ENCODE peak calls at places on chromosomes 13 and 19, in four cellular contexts. H is H1, M is HepG2, D is K562. P is an unnamed sample.

GRCh38 chr19:2355168-2356035 is 4.7 kb upstream of the TMPRSS9 start:
- DNase-seq in H (no peak), M (no peak), D (no peak), P (no peak)

GRCh38 chr13:21670006-21670882 is 629 bp upstream of the FGF9 start:
- DNase-seq in H (no peak), M (no peak), D (peak; percentile 53), P (peak; percentile 21)

GRCh38 chr13:78609464-78610205 is 6.3 kb upstream of the POU4F1 start:
- DNase-seq in H (peak; percentile 72), M (no peak), D (no peak), P (peak; percentile 14)

GRCh38 chr19:31826325-31826724 is 477.1 kb upstream of the TSHZ3 start:
- DNase-seq in D (no peak), H (no peak), M (no peak), P (no peak)

GRCh38 chr13:50230365-50230978 is 215.2 kb downstream of the KCNRG start:
- DNase-seq in M (peak; percentile 63), D (no peak), H (no peak), P (no peak)

GRCh38 chr13:40798380-40798779 is 9.0 kb downstream of the SLC25A15 start:
- DNase-seq in M (no peak), H (no peak), D (no peak), P (no peak)

GRCh38 chr13:53254495-53254894 is 225.9 kb downstream of the OLFM4 start:
- DNase-seq in H (no peak), D (peak; percentile 9), M (no peak), P (no peak)

GRCh38 chr13:23357349-23357748 is 76.2 kb downstream of the SACS start:
- DNase-seq in M (no peak), H (no peak), D (no peak), P (no peak)

GRCh38 chr19:33724021-33724722 is 72.5 kb upstream of the KCTD15 start:
- DNase-seq in M (no peak), D (no peak), H (no peak), P (no peak)

GRCh38 chr19:11225172-11225571 is 14.2 kb upstream of the ANGPTL8 start:
- DNase-seq in D (no peak), H (no peak), M (no peak), P (no peak)

GRCh38 chr19:34189917-34190425 is 17.7 kb downstream of the LSM14A start:
- DNase-seq in M (no peak), D (no peak), H (no peak), P (no peak)

GRCh38 chr13:44974056-44974798 is 15.0 kb downstream of the NUFIP1 start:
- DNase-seq in M (no peak), H (no peak), D (no peak), P (no peak)

GRCh38 chr19:37472165-37472564 is 3.0 kb downstream of the ZNF570 start:
- DNase-seq in D (no peak), M (no peak), H (no peak), P (no peak)

GRCh38 chr19:55437410-55437809 is 5.7 kb downstream of the SHISA7 start:
- DNase-seq in H (peak; percentile 87), M (peak; percentile 46), D (peak; percentile 83), P (peak; percentile 89)

GRCh38 chr13:106534844-106535551 is 464 bp downstream of the EFNB2 start:
- DNase-seq in M (no peak), D (no peak), H (peak; percentile 76), P (no peak)

GRCh38 chr19:3514930-3515329 is 8.8 kb downstream of the FZR1 start:
- DNase-seq in H (no peak), D (no peak), M (no peak), P (no peak)

GRCh38 chr13:59681630-59682311 is 482.0 kb downstream of the DIAPH3 start:
- DNase-seq in M (no peak), H (no peak), D (no peak), P (no peak)

GRCh38 chr19:40739030-40739839 is 11.0 kb downstream of the ACTMAP start:
- DNase-seq in H (no peak), D (no peak), M (no peak), P (no peak)

GRCh38 chr19:13623686-13624405 is 117.6 kb upstream of the CACNA1A start:
- DNase-seq in H (no peak), M (no peak), D (no peak), P (no peak)
- TF ChIP-seq JUN in H (no peak), M (no peak), D (no peak), P (no peak)

GRCh38 chr19:15452111-15453047 is 2.6 kb upstream of the WIZ start:
- DNase-seq in M (peak; percentile 69), H (peak; percentile 98), D (peak; percentile 99), P (peak; percentile 71)
- TF ChIP-seq RNF2 in M (no peak), H (no peak), D (no peak), P (no peak)

GRCh38 chr13:80036845-80037504 is 304.0 kb downstream of the SPRY2 start:
- DNase-seq in D (no peak), H (no peak), M (no peak), P (no peak)
- TF ChIP-seq JUN in D (no peak), H (no peak), M (no peak), P (no peak)

GRCh38 chr19:38721496-38721895 is 22.8 kb downstream of the CAPN12 start:
- DNase-seq in D (no peak), M (no peak), H (no peak), P (no peak)

GRCh38 chr19:38723606-38724379 is 20.5 kb downstream of the CAPN12 start:
- DNase-seq in H (no peak), M (no peak), D (no peak), P (no peak)

GRCh38 chr19:38722947-38723605 is 21.2 kb downstream of the CAPN12 start:
- DNase-seq in D (no peak), M (no peak), H (no peak), P (no peak)

GRCh38 chr19:38720559-38721236 is 23.6 kb downstream of the CAPN12 start:
- DNase-seq in M (no peak), H (no peak), D (no peak), P (no peak)

GRCh38 chr19:38721977-38722773 is 22.1 kb downstream of the CAPN12 start:
- DNase-seq in M (peak; percentile 96), D (no peak), H (no peak), P (no peak)
- TF ChIP-seq RNF2 in M (no peak), D (no peak), H (no peak), P (no peak)

DNA sequence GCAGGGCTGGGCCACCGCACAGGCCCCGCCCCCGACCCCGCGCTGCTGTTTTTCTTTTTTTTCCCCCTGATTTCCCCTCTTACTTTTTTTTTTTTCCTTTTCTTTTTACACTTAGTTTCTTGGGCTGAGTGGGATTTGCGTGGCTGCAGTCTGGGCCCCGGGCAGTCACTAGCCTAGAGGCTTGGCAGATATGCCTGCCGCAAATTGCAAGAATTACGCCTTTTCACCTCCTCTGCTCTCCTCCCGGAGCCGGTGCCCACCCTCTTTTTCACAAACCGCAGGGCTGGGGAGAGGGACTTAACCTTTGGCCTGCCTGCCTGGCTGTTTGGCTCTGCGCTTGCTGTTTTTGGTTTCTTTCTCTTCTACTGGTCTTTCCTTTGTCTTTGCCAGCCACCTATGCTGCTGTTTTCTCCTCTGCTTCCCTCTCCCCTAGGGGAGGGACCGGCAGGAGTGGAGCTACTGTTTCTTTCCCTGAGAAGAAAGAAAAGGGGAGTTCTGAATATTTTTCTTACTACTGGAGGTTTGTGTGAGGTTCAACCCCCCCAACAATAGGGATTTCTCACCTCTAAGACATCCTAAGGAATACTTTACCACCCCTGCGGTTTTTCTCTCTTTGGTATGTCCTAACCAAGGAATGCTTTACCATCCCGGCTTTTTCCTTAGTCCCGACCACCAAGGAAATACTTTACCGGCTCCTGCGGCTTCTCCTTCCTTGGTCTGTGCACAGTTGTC is 11.0 kb downstream of the ZNF552 start:
- DNase-seq in H (peak; percentile 78), M (peak; percentile 30), D (no peak), P (no peak)
- TF ChIP-seq JUN in H (no peak), M (no peak), D (no peak), P (no peak)

P was measured in A549.